ENCODE peak calls at places on chromosomes 11 and 22, in seven cellular contexts. E is heart right ventricle; V is brain microvascular endothelial cell; G is suprapubic skin; L is psoas muscle; S is CD8-positive, alpha-beta T cell; B is left ventricle myocardium inferior. Z is an unnamed sample. For H3K27me3, the result is how much of the 10 kb centered on the place peaks cover.

GRCh38 chr11:66133216-66133775 is 63.2 kb downstream of the PACS1 start:
- DNase-seq in E (no peak), V (no peak), G (no peak), L (no peak), S (no peak), B (no peak), Z (no peak)

GRCh38 chr11:130897262-130898182 is 18.8 kb downstream of the SNX19 start:
- DNase-seq in E (peak), V (peak), G (no peak), L (peak), S (no peak), B (peak), Z (no peak)

GRCh38 chr11:32448232-32448631 is 12.9 kb upstream of the WT1 start:
- DNase-seq in E (no peak), V (no peak), G (no peak), L (no peak), S (no peak), B (no peak), Z (no peak)

GRCh38 chr11:87967459-87967858 is 207.8 kb downstream of the RAB38 start:
- DNase-seq in E (no peak), V (no peak), G (no peak), L (no peak), S (no peak), B (no peak), Z (no peak)

GRCh38 chr22:17754233-17754925 is 19.9 kb downstream of the BID start:
- DNase-seq in E (no peak), V (no peak), G (no peak), L (no peak), S (no peak), B (no peak), Z (no peak)

GRCh38 chr11:44625759-44626523 is 60.5 kb downstream of the CD82 start:
- DNase-seq in E (no peak), V (no peak), G (peak), L (no peak), S (no peak), B (no peak), Z (no peak)

GRCh38 chr11:34250732-34251639 is 106.8 kb downstream of the ABTB2 start:
- DNase-seq in E (peak), V (peak), G (no peak), L (peak), S (peak), B (peak), Z (peak)

GRCh38 chr11:131745405-131745804 is 375.0 kb downstream of the NTM start:
- DNase-seq in E (no peak), V (peak), G (no peak), L (no peak), S (no peak), B (no peak), Z (no peak)

GRCh38 chr11:102911758-102912481 is 37.1 kb upstream of the MMP12 start:
- DNase-seq in E (no peak), V (no peak), G (no peak), L (no peak), S (no peak), B (no peak), Z (no peak)

GRCh38 chr11:130727715-130728114 is 188.6 kb downstream of the SNX19 start:
- DNase-seq in E (no peak), V (no peak), G (no peak), L (no peak), S (no peak), B (no peak), Z (no peak)

GRCh38 chr11:70713988-70714665 is 315.8 kb downstream of the CTTN start:
- DNase-seq in E (no peak), V (no peak), G (no peak), L (no peak), S (no peak), B (no peak), Z (no peak)

GRCh38 chr11:10878408-10879214 is 20.8 kb upstream of the ZBED5 start:
- DNase-seq in E (no peak), V (peak), G (no peak), L (no peak), S (no peak), B (no peak), Z (no peak)

GRCh38 chr22:22391543-22391942 is 117.0 kb downstream of the ZNF280B start:
- DNase-seq in E (no peak), V (no peak), G (no peak), L (no peak), S (no peak), B (no peak), Z (no peak)

GRCh38 chr11:134392953-134393615 is 19.0 kb downstream of the B3GAT1 start:
- DNase-seq in E (no peak), V (no peak), G (no peak), L (no peak), S (no peak), B (no peak), Z (no peak)

GRCh38 chr11:102318469-102318868 is 1.2 kb downstream of the BIRC3 start:
- DNase-seq in E (no peak), V (no peak), G (no peak), L (no peak), S (peak), B (no peak), Z (no peak)

GRCh38 chr11:83816572-83817187 is 530.5 kb upstream of the CCDC90B start:
- DNase-seq in E (no peak), V (no peak), G (no peak), L (no peak), S (no peak), B (no peak), Z (no peak)

GRCh38 chr11:47101452-47101851 is 75.2 kb downstream of the ARFGAP2 start:
- DNase-seq in E (no peak), V (no peak), G (no peak), L (no peak), S (no peak), B (no peak), Z (no peak)

GRCh38 chr11:6596237-6596877 is 7.1 kb downstream of the RRP8 start:
- DNase-seq in E (no peak), V (no peak), G (no peak), L (no peak), S (no peak), B (no peak), Z (no peak)

GRCh38 chr11:60912223-60912850 is 1.6 kb upstream of the TMEM109 start:
- DNase-seq in E (no peak), V (no peak), G (no peak), L (no peak), S (no peak), B (no peak), Z (no peak)

GRCh38 chr11:120746836-120747609 is 235.5 kb downstream of the GRIK4 start:
- DNase-seq in E (no peak), V (no peak), G (no peak), L (no peak), S (no peak), B (no peak), Z (no peak)

GRCh38 chr11:2570211-2570811 is 125.5 kb downstream of the KCNQ1 start:
- DNase-seq in E (peak), V (no peak), G (no peak), L (peak), S (no peak), B (no peak), Z (peak)

GRCh38 chr11:2572491-2573239 is 127.1 kb downstream of the KCNQ1OT1 start:
- DNase-seq in E (peak), V (no peak), G (no peak), L (peak), S (no peak), B (peak), Z (no peak)

GRCh38 chr11:2569731-2570210 is 125.0 kb downstream of the KCNQ1 start:
- DNase-seq in E (no peak), V (no peak), G (no peak), L (peak), S (no peak), B (no peak), Z (no peak)

GRCh38 chr11:2571598-2572281 is 126.9 kb downstream of the KCNQ1 start:
- DNase-seq in E (peak), V (no peak), G (no peak), L (peak), S (no peak), B (no peak), Z (peak)

DNA sequence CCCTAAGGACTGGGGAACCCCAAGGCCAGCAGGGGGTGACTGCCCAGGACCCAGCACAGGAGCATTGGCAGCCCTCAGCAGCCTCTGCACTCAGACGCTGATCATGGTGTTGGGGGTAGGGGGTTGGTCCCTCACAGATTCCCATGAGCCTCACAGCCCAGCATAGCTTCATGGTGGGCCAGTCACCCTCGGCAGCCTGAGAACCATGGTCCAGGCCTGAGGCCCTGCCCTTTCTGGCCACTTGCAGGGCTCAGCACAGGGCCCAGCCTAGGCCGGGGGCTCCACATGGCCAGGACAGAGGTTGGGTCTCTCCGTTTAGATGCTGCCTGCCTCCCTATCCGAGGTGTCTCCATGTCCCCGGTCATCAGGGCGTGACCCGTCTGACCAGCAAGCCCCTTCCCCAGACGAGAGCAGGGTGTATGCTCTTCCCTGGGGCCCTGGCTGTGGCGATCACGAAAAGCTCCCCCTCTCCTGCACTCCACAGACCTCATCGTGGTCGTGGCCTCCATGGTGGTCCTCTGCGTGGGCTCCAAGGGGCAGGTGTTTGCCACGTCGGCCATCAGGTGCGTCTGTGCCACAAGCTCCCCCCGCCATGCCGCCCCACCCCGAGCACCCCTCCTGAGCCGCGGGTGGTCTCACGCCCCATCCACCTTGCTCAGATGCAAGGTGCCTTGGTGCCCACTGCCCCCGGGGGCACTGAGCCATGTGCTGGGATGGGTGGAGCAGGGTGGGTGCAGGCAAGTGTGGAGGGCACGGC is 126.2 kb downstream of the KCNQ1 start:
- DNase-seq in E (peak), V (no peak), G (no peak), L (peak), S (no peak), B (no peak), Z (no peak)
- H3K27me3 ChIP-seq in E (under half), V (under half), G (under half), L (under half), S (under half), B (under half), Z (under half)

GRCh38 chr11:3797329-3798090 is at the start of gene NUP98:
- DNase-seq in E (peak), V (peak), G (peak), L (peak), S (peak), B (peak), Z (peak)
- H3K27ac ChIP-seq in E (peak), V (peak), G (peak), L (peak), S (peak), B (peak), Z (peak)

GRCh38 chr22:46007003-46007847 is 30.3 kb upstream of the WNT7B start:
- DNase-seq in E (peak), V (peak), G (no peak), L (peak), S (no peak), B (peak), Z (peak)
- H3K4me3 ChIP-seq in E (peak), V (no peak), G (peak), L (peak), S (no peak), B (peak), Z (peak)

GRCh38 chr22:37426532-37427127 is 649 bp downstream of the ELFN2 start:
- DNase-seq in E (no peak), V (no peak), G (no peak), L (no peak), S (no peak), B (no peak), Z (no peak)
- H3K27me3 ChIP-seq in E (under half), V (under half), G (half or more), L (under half), S (under half), B (half or more), Z (under half)

GRCh38 chr22:29016067-29016938 is 45.3 kb downstream of the C22orf31 start:
- DNase-seq in E (no peak), V (no peak), G (no peak), L (no peak), S (no peak), B (no peak), Z (no peak)

GRCh38 chr22:29011868-29012428 is 49.7 kb downstream of the C22orf31 start:
- DNase-seq in E (no peak), V (no peak), G (no peak), L (no peak), S (no peak), B (no peak), Z (no peak)

GRCh38 chr22:29014301-29014700 is 47.3 kb downstream of the C22orf31 start:
- DNase-seq in E (no peak), V (no peak), G (no peak), L (no peak), S (no peak), B (no peak), Z (no peak)

GRCh38 chr22:29012923-29013322 is 48.7 kb downstream of the C22orf31 start:
- DNase-seq in E (no peak), V (no peak), G (no peak), L (no peak), S (no peak), B (no peak), Z (no peak)

GRCh38 chr22:29014773-29015172 is 46.9 kb downstream of the C22orf31 start:
- DNase-seq in E (no peak), V (no peak), G (no peak), L (no peak), S (no peak), B (no peak), Z (no peak)
- H3K27ac ChIP-seq in E (no peak), V (no peak), G (no peak), L (no peak), S (no peak), B (no peak), Z (no peak)

GRCh38 chr22:23403152-23403719 is 176.9 kb downstream of the IGLL1 start:
- DNase-seq in E (no peak), V (no peak), G (peak), L (peak), S (no peak), B (no peak), Z (no peak)
- H3K4me3 ChIP-seq in E (no peak), V (no peak), G (peak), L (no peak), S (no peak), B (no peak), Z (peak)

DNA sequence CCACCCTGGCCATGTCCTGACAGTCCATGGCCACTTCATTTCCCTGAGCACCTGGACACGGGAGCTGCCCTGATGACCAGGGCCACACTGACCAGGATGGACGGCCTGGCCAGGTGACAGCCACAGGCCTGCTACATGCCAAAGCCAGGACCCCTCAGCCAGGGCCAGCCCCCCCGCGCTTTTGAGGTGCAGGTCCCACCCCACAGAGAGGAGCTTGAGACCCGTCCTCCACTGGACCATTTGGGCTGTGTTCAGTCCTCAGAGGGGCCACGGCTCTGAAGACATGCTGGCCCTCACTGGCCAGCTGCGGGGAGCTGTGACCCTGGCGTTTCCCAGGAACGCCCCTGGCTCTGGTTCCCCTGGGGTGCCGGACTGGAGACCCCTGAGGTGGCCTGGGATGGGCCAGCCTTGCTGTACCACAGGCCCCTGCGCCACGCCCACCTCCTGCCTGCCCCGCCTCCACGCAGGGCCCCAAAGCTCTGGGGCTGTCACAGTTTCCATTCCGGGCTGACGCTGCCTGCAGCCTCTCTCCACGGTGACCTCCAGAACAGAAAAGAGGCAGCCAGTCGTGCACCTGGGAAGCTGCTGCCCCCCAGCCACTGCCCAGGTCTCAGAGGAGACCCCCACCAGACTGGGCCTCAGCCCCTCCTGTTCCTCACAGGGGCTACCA is 18.2 kb downstream of the EPS8L2 start:
- DNase-seq in E (no peak), V (no peak), G (no peak), L (no peak), S (no peak), B (no peak), Z (no peak)
- H3K27me3 ChIP-seq in E (under half), V (under half), G (under half), L (under half), S (under half), B (half or more), Z (under half)

GRCh38 chr11:86623736-86624135 is 48.7 kb downstream of the ME3 start:
- DNase-seq in E (no peak), V (no peak), G (no peak), L (no peak), S (no peak), B (no peak), Z (no peak)

GRCh38 chr11:86621854-86622253 is 50.6 kb downstream of the ME3 start:
- DNase-seq in E (no peak), V (no peak), G (no peak), L (no peak), S (no peak), B (no peak), Z (no peak)

GRCh38 chr11:86624366-86624765 is 48.0 kb downstream of the ME3 start:
- DNase-seq in E (no peak), V (no peak), G (no peak), L (no peak), S (no peak), B (no peak), Z (no peak)

GRCh38 chr11:86620796-86621575 is 51.4 kb downstream of the ME3 start:
- DNase-seq in E (no peak), V (no peak), G (no peak), L (no peak), S (no peak), B (no peak), Z (no peak)

DNA sequence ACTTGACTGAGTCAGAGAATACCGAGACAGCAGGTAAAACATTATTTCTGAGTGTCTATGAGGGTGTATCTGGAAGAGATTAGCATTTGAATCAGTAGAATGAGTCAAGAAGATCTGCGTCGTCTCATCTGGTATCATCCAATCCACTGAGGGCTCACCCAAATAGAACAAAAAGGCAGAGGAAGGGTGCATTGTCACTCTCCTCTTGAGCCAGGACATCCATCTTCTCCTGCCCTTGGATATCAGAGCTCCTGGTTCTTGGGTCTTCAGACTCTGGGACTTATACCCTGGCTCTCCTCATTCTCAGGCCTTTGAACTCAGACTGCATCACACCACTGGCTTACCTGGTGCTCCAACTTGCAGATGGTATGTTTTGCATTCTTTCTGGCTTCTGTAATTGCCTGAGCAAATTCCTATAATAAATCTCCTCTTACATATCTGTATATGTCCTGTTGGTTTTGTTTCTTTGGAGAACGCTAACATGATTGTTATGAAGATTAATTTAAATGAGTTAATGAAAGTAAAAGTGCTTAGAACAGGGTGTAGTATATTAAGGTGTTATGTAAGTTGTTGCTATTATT is 49.3 kb downstream of the ME3 start:
- DNase-seq in E (no peak), V (no peak), G (no peak), L (no peak), S (no peak), B (no peak), Z (no peak)
- H3K27ac ChIP-seq in E (no peak), V (no peak), G (no peak), L (no peak), S (no peak), B (no peak), Z (no peak)

GRCh38 chr11:1826552-1827094 is 8.2 kb upstream of the SYT8 start:
- DNase-seq in E (peak), V (peak), G (peak), L (no peak), S (no peak), B (no peak), Z (no peak)
- H3K4me3 ChIP-seq in E (no peak), V (no peak), G (no peak), L (no peak), S (no peak), B (no peak), Z (no peak)

Z was measured in dorsolateral prefrontal cortex.